ENCODE peak calls at places on chromosomes 16 and 17, in eight cellular contexts. One of them, this sample, is unnamed.
A peak's percentile ranks its signal among the peaks of the same experiment; 100 is the strongest.

GRCh38 chr17:48011405-48012150 is 26.0 kb downstream of the COPZ2 start:
- DNase-seq in mammary epithelial cell: peak; percentile 39
- DNase-seq in left lung: no peak
- DNase-seq in IMR-90: peak; percentile 25
- DNase-seq in heart left ventricle: peak; percentile 24
- DNase-seq in ovary: no peak
- DNase-seq in transverse colon: peak; percentile 49
- DNase-seq in tibial nerve: no peak
- DNase-seq in this sample: no peak

GRCh38 chr16:70391881-70392481 is 45.3 kb downstream of the DDX19A start:
- DNase-seq in mammary epithelial cell: peak; percentile 43
- DNase-seq in left lung: no peak
- DNase-seq in IMR-90: peak; percentile 70
- DNase-seq in heart left ventricle: peak; percentile 59
- DNase-seq in ovary: peak; percentile 69
- DNase-seq in transverse colon: no peak
- DNase-seq in tibial nerve: peak; percentile 60
- DNase-seq in this sample: peak; percentile 46

GRCh38 chr16:57310801-57311200 is 26.3 kb upstream of the PLLP start:
- DNase-seq in mammary epithelial cell: no peak
- DNase-seq in left lung: peak; percentile 15
- DNase-seq in IMR-90: no peak
- DNase-seq in heart left ventricle: no peak
- DNase-seq in ovary: no peak
- DNase-seq in transverse colon: no peak
- DNase-seq in tibial nerve: no peak
- DNase-seq in this sample: no peak

GRCh38 chr16:30397056-30397455 is 1.8 kb downstream of the ZNF48 start:
- DNase-seq in mammary epithelial cell: no peak
- DNase-seq in left lung: no peak
- DNase-seq in IMR-90: no peak
- DNase-seq in heart left ventricle: no peak
- DNase-seq in ovary: no peak
- DNase-seq in transverse colon: no peak
- DNase-seq in tibial nerve: no peak
- DNase-seq in this sample: no peak

GRCh38 chr16:46650224-46650623 is 29.0 kb upstream of the SHCBP1 start:
- DNase-seq in mammary epithelial cell: no peak
- DNase-seq in left lung: no peak
- DNase-seq in IMR-90: peak; percentile 80
- DNase-seq in heart left ventricle: no peak
- DNase-seq in ovary: no peak
- DNase-seq in transverse colon: no peak
- DNase-seq in tibial nerve: peak; percentile 10
- DNase-seq in this sample: no peak

GRCh38 chr17:15083225-15083624 is 181.9 kb downstream of the PMP22 start:
- DNase-seq in mammary epithelial cell: no peak
- DNase-seq in left lung: no peak
- DNase-seq in IMR-90: no peak
- DNase-seq in heart left ventricle: no peak
- DNase-seq in ovary: no peak
- DNase-seq in transverse colon: no peak
- DNase-seq in tibial nerve: no peak
- DNase-seq in this sample: no peak

GRCh38 chr17:42347198-42347597 is 41.0 kb downstream of the STAT3 start:
- DNase-seq in mammary epithelial cell: peak; percentile 77
- DNase-seq in left lung: peak; percentile 46
- DNase-seq in IMR-90: peak; percentile 86
- DNase-seq in heart left ventricle: no peak
- DNase-seq in ovary: no peak
- DNase-seq in transverse colon: peak; percentile 44
- DNase-seq in tibial nerve: peak; percentile 74
- DNase-seq in this sample: peak; percentile 79

GRCh38 chr17:67824735-67825626 is at the start of gene BPTF:
- DNase-seq in mammary epithelial cell: peak; percentile 86
- DNase-seq in left lung: peak; percentile 94
- DNase-seq in IMR-90: peak; percentile 87
- DNase-seq in heart left ventricle: peak; percentile 94
- DNase-seq in ovary: peak; percentile 95
- DNase-seq in transverse colon: peak; percentile 94
- DNase-seq in tibial nerve: peak; percentile 82
- DNase-seq in this sample: peak; percentile 19

GRCh38 chr17:78127888-78128615 is 503 bp downstream of the TMC6 start:
- DNase-seq in mammary epithelial cell: peak; percentile 40
- DNase-seq in left lung: peak; percentile 59
- DNase-seq in IMR-90: no peak
- DNase-seq in heart left ventricle: no peak
- DNase-seq in ovary: no peak
- DNase-seq in transverse colon: peak; percentile 51
- DNase-seq in tibial nerve: no peak
- DNase-seq in this sample: no peak

GRCh38 chr16:56347670-56348069 is 77.7 kb downstream of the AMFR start:
- DNase-seq in mammary epithelial cell: no peak
- DNase-seq in left lung: no peak
- DNase-seq in IMR-90: no peak
- DNase-seq in heart left ventricle: peak; percentile 9
- DNase-seq in ovary: no peak
- DNase-seq in transverse colon: no peak
- DNase-seq in tibial nerve: no peak
- DNase-seq in this sample: no peak

GRCh38 chr17:6241381-6241780 is 171.2 kb downstream of the WSCD1 start:
- DNase-seq in mammary epithelial cell: no peak
- DNase-seq in left lung: no peak
- DNase-seq in IMR-90: no peak
- DNase-seq in heart left ventricle: no peak
- DNase-seq in ovary: no peak
- DNase-seq in transverse colon: no peak
- DNase-seq in tibial nerve: no peak
- DNase-seq in this sample: no peak

GRCh38 chr16:28085376-28086171 is 22.1 kb upstream of the GSG1L start:
- DNase-seq in mammary epithelial cell: no peak
- DNase-seq in left lung: no peak
- DNase-seq in IMR-90: no peak
- DNase-seq in heart left ventricle: no peak
- DNase-seq in ovary: no peak
- DNase-seq in transverse colon: no peak
- DNase-seq in tibial nerve: no peak
- DNase-seq in this sample: no peak

GRCh38 chr16:87409153-87409552 is 17.0 kb downstream of the MAP1LC3B start:
- DNase-seq in mammary epithelial cell: no peak
- DNase-seq in left lung: no peak
- DNase-seq in IMR-90: no peak
- DNase-seq in heart left ventricle: no peak
- DNase-seq in ovary: peak; percentile 12
- DNase-seq in transverse colon: no peak
- DNase-seq in tibial nerve: no peak
- DNase-seq in this sample: no peak

GRCh38 chr16:27355610-27356009 is 41.8 kb downstream of the IL4R start:
- DNase-seq in mammary epithelial cell: no peak
- DNase-seq in left lung: no peak
- DNase-seq in IMR-90: peak; percentile 22
- DNase-seq in heart left ventricle: peak; percentile 55
- DNase-seq in ovary: no peak
- DNase-seq in transverse colon: peak; percentile 50
- DNase-seq in tibial nerve: peak; percentile 24
- DNase-seq in this sample: no peak

GRCh38 chr17:38395090-38395489 is 33.2 kb upstream of the ARHGAP23 start:
- DNase-seq in mammary epithelial cell: no peak
- DNase-seq in left lung: no peak
- DNase-seq in IMR-90: no peak
- DNase-seq in heart left ventricle: no peak
- DNase-seq in ovary: no peak
- DNase-seq in transverse colon: no peak
- DNase-seq in tibial nerve: no peak
- DNase-seq in this sample: no peak

GRCh38 chr16:15396948-15397594 is 1.5 kb downstream of the MPV17L start:
- DNase-seq in mammary epithelial cell: no peak
- DNase-seq in left lung: no peak
- DNase-seq in IMR-90: no peak
- DNase-seq in heart left ventricle: no peak
- DNase-seq in ovary: no peak
- DNase-seq in transverse colon: no peak
- DNase-seq in tibial nerve: no peak
- DNase-seq in this sample: no peak
- H3K4me3 ChIP-seq in mammary epithelial cell: no peak overlapping the region
- H3K4me3 ChIP-seq in left lung: no peak overlapping the region
- H3K4me3 ChIP-seq in IMR-90: no peak overlapping the region
- H3K4me3 ChIP-seq in heart left ventricle: no peak overlapping the region
- H3K4me3 ChIP-seq in ovary: no peak overlapping the region
- H3K4me3 ChIP-seq in transverse colon: no peak overlapping the region
- H3K4me3 ChIP-seq in tibial nerve: no peak overlapping the region
- H3K4me3 ChIP-seq in this sample: no peak overlapping the region

GRCh38 chr16:89599902-89600301 is 13.5 kb upstream of the DPEP1 start:
- DNase-seq in mammary epithelial cell: no peak
- DNase-seq in left lung: no peak
- DNase-seq in IMR-90: no peak
- DNase-seq in heart left ventricle: no peak
- DNase-seq in ovary: no peak
- DNase-seq in transverse colon: no peak
- DNase-seq in tibial nerve: no peak
- DNase-seq in this sample: no peak
- H3K36me3 ChIP-seq in mammary epithelial cell: no peaks in the 10 kb centered on the region
- H3K36me3 ChIP-seq in left lung: no peaks in the 10 kb centered on the region
- H3K36me3 ChIP-seq in IMR-90: no peaks in the 10 kb centered on the region
- H3K36me3 ChIP-seq in heart left ventricle: no peaks in the 10 kb centered on the region
- H3K36me3 ChIP-seq in ovary: no peaks in the 10 kb centered on the region
- H3K36me3 ChIP-seq in transverse colon: no peaks in the 10 kb centered on the region
- H3K36me3 ChIP-seq in tibial nerve: no peaks in the 10 kb centered on the region
- H3K36me3 ChIP-seq in this sample: no peaks in the 10 kb centered on the region

DNA sequence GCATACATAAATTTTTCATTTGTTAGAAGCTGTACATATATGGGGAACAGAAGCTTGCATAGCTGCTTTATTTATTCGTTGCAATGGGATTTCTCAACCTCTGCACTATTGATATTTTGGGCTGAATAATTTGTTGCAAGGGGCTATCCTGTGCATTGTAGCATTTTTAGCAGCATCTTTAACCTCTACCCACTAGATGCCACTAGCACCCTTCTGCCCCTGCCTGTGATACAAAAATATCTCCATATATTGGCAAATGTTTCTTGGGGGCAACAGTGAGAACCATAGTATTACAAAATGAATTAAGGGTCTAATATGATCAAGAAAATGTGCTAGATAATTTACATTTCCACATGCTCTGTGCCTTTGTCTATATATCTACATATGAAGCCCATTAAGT is 1401.0 kb downstream of the CDH11 start:
- DNase-seq in mammary epithelial cell: no peak
- DNase-seq in left lung: no peak
- DNase-seq in IMR-90: no peak
- DNase-seq in heart left ventricle: no peak
- DNase-seq in ovary: no peak
- DNase-seq in transverse colon: no peak
- DNase-seq in tibial nerve: no peak
- DNase-seq in this sample: no peak
- TF ChIP-seq CTCF in mammary epithelial cell: peak; percentile 6
- TF ChIP-seq CTCF in left lung: no peak
- TF ChIP-seq CTCF in IMR-90: no peak
- TF ChIP-seq CTCF in heart left ventricle: peak; percentile 9
- TF ChIP-seq CTCF in ovary: no peak
- TF ChIP-seq CTCF in transverse colon: no peak
- TF ChIP-seq CTCF in tibial nerve: no peak
- TF ChIP-seq CTCF in this sample: no peak

DNA sequence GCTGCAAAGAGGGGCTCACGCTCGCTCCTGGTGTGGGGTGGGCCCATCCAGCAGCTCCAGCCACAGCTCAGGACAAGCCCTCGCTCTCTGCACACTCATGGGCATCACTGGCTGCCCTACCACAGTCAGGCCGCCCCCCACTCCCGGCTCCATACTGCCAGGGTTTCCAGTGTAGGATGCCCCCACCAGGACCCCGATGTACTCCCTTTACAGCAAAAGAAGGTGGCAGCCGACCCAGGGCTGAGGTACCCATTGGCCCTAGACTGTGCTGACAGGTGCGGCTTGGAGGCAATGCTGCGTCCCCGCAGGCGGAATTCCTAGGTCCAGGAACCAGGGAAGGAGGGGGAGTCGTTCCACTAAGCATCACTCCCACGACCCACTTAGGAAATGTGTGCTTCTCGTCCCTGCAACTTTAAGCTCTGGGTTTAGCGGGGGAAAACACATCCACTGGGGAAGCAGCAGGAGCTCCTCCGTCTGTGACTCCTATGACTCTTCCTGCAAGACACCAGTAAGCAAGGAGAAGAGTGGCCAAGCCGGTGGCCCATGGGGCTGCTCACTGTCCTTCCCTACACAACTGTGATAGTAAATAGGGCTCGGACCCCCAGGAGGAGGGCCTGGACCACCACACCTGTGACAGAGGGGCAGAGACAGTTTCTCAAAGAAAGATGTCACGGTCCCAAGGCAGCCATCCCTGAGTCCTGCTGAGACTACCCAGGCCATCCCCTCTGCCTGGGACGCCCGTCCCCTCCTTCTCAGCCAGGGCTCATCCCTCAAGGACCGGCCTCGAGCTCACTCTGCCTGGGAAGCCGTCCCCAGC is 13.1 kb downstream of the CORO7 start:
- DNase-seq in mammary epithelial cell: no peak
- DNase-seq in left lung: no peak
- DNase-seq in IMR-90: no peak
- DNase-seq in heart left ventricle: no peak
- DNase-seq in ovary: no peak
- DNase-seq in transverse colon: no peak
- DNase-seq in tibial nerve: no peak
- DNase-seq in this sample: no peak
- H3K4me3 ChIP-seq in mammary epithelial cell: no peak overlapping the region
- H3K4me3 ChIP-seq in left lung: no peak overlapping the region
- H3K4me3 ChIP-seq in IMR-90: no peak overlapping the region
- H3K4me3 ChIP-seq in heart left ventricle: no peak overlapping the region
- H3K4me3 ChIP-seq in ovary: no peak overlapping the region
- H3K4me3 ChIP-seq in transverse colon: no peak overlapping the region
- H3K4me3 ChIP-seq in tibial nerve: no peak overlapping the region
- H3K4me3 ChIP-seq in this sample: no peak overlapping the region

DNA sequence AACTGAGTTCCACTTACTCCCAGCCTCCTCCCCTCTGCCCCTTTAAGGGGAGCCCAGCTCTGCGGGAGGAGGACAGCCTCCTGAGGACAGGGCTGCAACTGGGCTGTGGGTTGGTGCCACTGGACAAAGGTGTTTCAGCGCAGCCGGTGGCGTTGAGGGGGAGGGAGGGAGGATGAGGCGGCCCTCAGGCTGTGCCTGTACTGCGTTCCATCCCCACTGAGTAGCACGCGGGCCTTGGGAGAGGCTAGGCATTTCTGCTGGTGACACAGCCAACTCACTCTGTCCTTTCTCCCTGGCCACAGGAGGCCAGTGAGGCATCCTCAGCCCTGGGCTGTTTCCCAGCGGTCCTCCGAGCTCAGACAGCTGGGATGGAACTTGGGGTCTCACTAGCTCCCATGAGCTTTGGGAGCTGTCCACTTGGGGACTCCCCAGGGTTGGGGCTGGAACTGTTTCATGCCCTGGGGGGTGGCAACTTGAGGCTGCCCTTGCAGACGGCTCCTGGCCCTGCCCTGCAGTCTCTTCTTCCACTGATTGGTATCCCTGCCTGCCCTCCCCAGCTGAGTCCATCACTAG is 70.5 kb downstream of the MPRIP start:
- DNase-seq in mammary epithelial cell: no peak
- DNase-seq in left lung: no peak
- DNase-seq in IMR-90: no peak
- DNase-seq in heart left ventricle: no peak
- DNase-seq in ovary: no peak
- DNase-seq in transverse colon: no peak
- DNase-seq in tibial nerve: no peak
- DNase-seq in this sample: no peak
- H3K36me3 ChIP-seq in mammary epithelial cell: peaks cover 2% of the 10 kb centered on the region
- H3K36me3 ChIP-seq in left lung: no peaks in the 10 kb centered on the region
- H3K36me3 ChIP-seq in IMR-90: no peaks in the 10 kb centered on the region
- H3K36me3 ChIP-seq in heart left ventricle: no peaks in the 10 kb centered on the region
- H3K36me3 ChIP-seq in ovary: no peaks in the 10 kb centered on the region
- H3K36me3 ChIP-seq in transverse colon: no peaks in the 10 kb centered on the region
- H3K36me3 ChIP-seq in tibial nerve: no peaks in the 10 kb centered on the region
- H3K36me3 ChIP-seq in this sample: peaks cover 3% of the 10 kb centered on the region

This sample was measured in BJ.